ENCODE peak calls at places on chromosomes 5 and 9, in six cellular contexts. D, B, N, A, Y and K are unnamed samples.

GRCh38 chr5:124546643-124547042 is 199.8 kb downstream of the ZNF608 start:
- DNase-seq in D (peak), B (peak), N (no peak), A (no peak), Y (peak), K (no peak)

GRCh38 chr9:69089491-69089890 is 53.9 kb downstream of the FXN start:
- DNase-seq in D (no peak), B (no peak), N (no peak), A (no peak), Y (no peak), K (no peak)

GRCh38 chr9:136119259-136120118 is 814 bp upstream of the TMEM250 start:
- DNase-seq in D (peak), B (no peak), N (no peak), A (no peak), Y (no peak), K (no peak)

GRCh38 chr5:174777545-174777944 is 53.2 kb downstream of the MSX2 start:
- DNase-seq in D (no peak), B (peak), N (no peak), A (no peak), Y (no peak), K (no peak)

GRCh38 chr9:28206280-28206679 is 633.0 kb upstream of the C9orf72 start:
- DNase-seq in D (no peak), B (no peak), N (no peak), A (no peak), Y (no peak), K (no peak)

GRCh38 chr9:72165821-72166547 is 16.7 kb downstream of the GDA start:
- DNase-seq in D (no peak), B (no peak), N (no peak), A (no peak), Y (no peak), K (no peak)

GRCh38 chr5:103523319-103523718 is 39.3 kb downstream of the NUDT12 start:
- DNase-seq in D (peak), B (no peak), N (no peak), A (no peak), Y (peak), K (no peak)

GRCh38 chr9:20382460-20383071 is 239.7 kb downstream of the MLLT3 start:
- DNase-seq in D (no peak), B (peak), N (no peak), A (no peak), Y (no peak), K (no peak)

GRCh38 chr5:146291421-146292074 is 47.1 kb upstream of the POU4F3 start:
- DNase-seq in D (peak), B (peak), N (no peak), A (peak), Y (peak), K (no peak)

GRCh38 chr5:41927604-41928003 is 2.5 kb downstream of the FBXO4 start:
- DNase-seq in D (no peak), B (no peak), N (no peak), A (no peak), Y (no peak), K (no peak)

GRCh38 chr5:73967347-73967746 is 341.4 kb downstream of the ARHGEF28 start:
- DNase-seq in D (no peak), B (no peak), N (no peak), A (no peak), Y (no peak), K (no peak)

GRCh38 chr9:69122086-69122390 is 52.0 kb upstream of the TJP2 start:
- DNase-seq in D (peak), B (peak), N (peak), A (peak), Y (peak), K (no peak)

GRCh38 chr5:26192496-26192895 is 845.9 kb downstream of the CDH9 start:
- DNase-seq in D (no peak), B (no peak), N (no peak), A (no peak), Y (peak), K (no peak)

GRCh38 chr9:8762676-8763075 is 963.1 kb upstream of the DMAC1 start:
- DNase-seq in D (no peak), B (no peak), N (no peak), A (no peak), Y (no peak), K (no peak)

DNA sequence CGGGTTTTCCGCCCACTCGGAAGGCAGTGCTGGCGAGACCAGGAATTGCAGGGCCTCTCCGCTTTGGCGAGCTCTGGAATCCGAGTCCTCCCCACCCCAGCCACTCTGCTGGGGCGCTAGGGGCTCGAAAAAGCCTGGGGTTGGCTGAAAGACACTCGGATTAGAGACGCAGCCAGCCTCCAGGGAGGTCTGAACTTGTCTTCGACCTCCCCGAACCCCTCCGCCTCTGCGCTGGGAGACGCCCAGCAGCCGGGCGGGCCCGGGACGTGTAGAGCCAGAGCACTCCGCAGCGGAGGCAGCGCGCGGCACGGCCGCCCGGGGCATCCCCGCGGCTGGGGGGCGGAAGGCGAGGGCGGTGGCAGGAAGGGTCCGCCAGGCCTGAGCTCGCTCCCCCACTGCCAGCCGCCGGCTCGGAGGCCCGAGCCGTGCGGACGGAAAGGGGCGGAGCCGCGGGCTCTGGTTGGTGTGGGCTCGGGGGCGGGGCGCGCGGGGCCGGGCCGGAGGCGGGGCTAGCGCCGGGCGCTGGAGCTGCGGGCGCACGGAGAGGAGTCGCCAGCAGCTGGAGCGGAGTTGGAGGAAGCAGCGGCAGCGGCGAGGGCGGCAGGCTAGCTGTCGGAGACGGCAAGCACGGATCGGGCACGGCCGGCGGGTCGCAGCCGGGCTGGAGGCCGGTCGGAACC is at the start of gene PIK3R1:
- DNase-seq in D (peak), B (peak), N (peak), A (peak), Y (peak), K (peak)
- TF ChIP-seq CTCF in D (no peak), B (peak), N (peak), A (peak), Y (peak), K (peak)

DNA sequence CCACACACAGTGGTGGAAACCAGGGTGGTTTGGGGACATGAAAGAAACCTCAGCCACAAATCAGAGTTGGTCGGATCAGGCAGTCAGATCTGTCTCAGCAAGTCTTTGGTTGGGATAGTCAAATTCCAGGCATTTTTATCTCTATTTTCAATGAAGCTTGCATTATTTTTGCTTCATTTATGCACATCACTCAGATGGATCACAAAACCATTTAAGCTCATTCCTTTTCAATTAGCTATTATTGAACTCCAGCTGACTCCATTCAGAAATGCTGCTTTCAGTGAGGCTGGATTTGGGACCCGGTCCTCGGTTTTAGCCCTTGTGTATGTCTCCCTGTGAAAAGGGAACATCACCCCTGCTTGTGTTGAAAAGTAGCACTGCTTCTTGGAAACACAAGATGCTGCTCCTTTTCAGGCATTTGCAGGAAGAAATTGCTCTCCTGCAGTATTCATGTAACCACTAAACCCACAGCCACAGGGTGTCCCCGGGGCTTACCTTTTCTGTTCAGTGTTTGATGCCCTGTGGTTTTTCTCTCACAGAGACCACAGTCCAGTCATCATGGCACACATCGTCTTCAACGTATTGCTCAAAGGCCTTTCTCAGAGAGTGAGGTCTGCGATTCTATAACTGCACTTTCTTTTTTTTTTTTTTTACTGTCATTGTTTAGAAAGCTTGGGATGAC is 232.9 kb downstream of the NFIB start:
- DNase-seq in D (no peak), B (peak), N (peak), A (no peak), Y (peak), K (no peak)
- TF ChIP-seq CTCF in D (no peak), B (no peak), N (no peak), A (no peak), Y (no peak), K (no peak)

GRCh38 chr5:5252106-5252505 is 112.0 kb downstream of the ADAMTS16 start:
- DNase-seq in D (no peak), B (no peak), N (no peak), A (no peak), Y (no peak), K (no peak)

GRCh38 chr5:5257761-5258160 is 117.6 kb downstream of the ADAMTS16 start:
- DNase-seq in D (no peak), B (no peak), N (no peak), A (no peak), Y (no peak), K (no peak)
- TF ChIP-seq CTCF in D (no peak), B (no peak), N (no peak), A (no peak), Y (no peak), K (no peak)

GRCh38 chr9:81620009-81620405 is 69.3 kb downstream of the TLE1 start:
- DNase-seq in D (no peak), B (no peak), N (no peak), A (no peak), Y (no peak), K (no peak)

GRCh38 chr9:81618923-81619322 is 70.4 kb downstream of the TLE1 start:
- DNase-seq in D (no peak), B (no peak), N (no peak), A (no peak), Y (no peak), K (no peak)

GRCh38 chr9:81621111-81621510 is 68.2 kb downstream of the TLE1 start:
- DNase-seq in D (no peak), B (no peak), N (no peak), A (no peak), Y (no peak), K (no peak)

GRCh38 chr9:81621785-81622243 is 67.5 kb downstream of the TLE1 start:
- DNase-seq in D (no peak), B (no peak), N (no peak), A (no peak), Y (no peak), K (no peak)

GRCh38 chr9:81619353-81620008 is 69.9 kb downstream of the TLE1 start:
- DNase-seq in D (no peak), B (peak), N (no peak), A (no peak), Y (no peak), K (no peak)
- TF ChIP-seq CTCF in D (no peak), B (no peak), N (no peak), A (no peak), Y (no peak), K (no peak)

DNA sequence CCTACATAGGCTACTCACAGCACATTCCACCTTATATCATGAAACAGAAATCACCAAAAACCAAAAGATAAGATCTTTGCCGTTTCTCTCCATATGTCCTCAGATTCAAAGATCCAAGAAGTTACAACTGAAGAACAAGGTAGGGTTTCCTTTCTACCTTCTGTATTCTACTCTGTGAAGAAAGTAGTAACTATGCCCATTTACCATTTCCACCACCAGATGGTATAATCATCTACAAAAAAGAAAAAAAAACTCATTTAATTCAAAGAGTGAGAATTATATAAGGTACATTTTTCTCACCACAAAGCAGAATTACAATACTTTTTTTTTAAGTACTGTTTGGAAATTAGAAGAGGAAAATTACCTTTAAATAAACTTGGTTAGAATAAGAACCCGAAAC is 172.6 kb upstream of the PTGER4 start:
- DNase-seq in D (no peak), B (peak), N (no peak), A (no peak), Y (peak), K (no peak)
- TF ChIP-seq CTCF in D (no peak), B (no peak), N (no peak), A (no peak), Y (peak), K (no peak)

GRCh38 chr5:61603211-61603908 is 271.3 kb downstream of the ZSWIM6 start:
- DNase-seq in D (no peak), B (no peak), N (peak), A (no peak), Y (no peak), K (no peak)
- TF ChIP-seq CTCF in D (no peak), B (no peak), N (no peak), A (no peak), Y (no peak), K (no peak)

GRCh38 chr9:14031015-14031414 is 282.9 kb downstream of the NFIB start:
- DNase-seq in D (no peak), B (peak), N (no peak), A (no peak), Y (no peak), K (no peak)
- TF ChIP-seq CTCF in D (no peak), B (no peak), N (no peak), A (no peak), Y (no peak), K (no peak)

DNA sequence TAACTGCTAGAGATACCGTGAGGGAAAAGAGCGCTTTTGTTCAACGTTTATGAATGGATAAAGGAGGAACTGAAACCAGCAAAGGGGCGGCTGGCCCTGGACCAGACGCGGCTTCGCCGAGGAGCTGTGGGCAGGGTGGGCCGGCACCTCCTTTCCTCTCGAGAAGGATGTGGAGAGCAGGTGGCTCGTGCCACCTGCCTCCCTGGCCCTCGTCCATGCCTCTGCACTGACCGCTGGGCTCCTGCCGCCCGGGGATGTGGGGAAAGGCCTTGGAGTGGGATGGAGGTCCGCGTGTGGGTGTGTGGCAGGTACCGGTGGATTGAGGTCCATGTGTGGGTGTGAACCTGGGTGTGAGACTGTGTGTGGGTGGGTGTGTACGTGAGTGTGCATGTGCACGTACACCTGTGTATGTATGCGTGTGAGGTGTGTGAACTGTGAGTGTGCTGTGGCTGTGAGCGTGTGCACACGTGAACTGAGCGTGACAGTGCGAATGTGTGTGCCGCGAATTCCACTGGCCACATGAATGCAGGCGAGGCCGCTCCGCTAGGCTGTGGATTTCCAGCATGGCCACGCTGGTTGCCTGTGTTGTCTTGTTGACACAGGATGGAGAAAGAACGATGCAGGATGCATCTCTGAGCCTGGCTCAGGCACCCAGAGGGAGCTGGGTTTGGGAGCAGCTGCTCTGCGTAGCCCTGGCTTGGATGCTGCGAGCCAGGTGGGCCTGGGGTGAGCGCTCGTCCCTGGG is 4.4 kb upstream of the CEP72 start:
- DNase-seq in D (no peak), B (no peak), N (no peak), A (peak), Y (no peak), K (no peak)
- TF ChIP-seq CTCF in D (no peak), B (no peak), N (no peak), A (no peak), Y (no peak), K (no peak)